ENCODE peak calls at places on chromosomes 7 and 10, in four cellular contexts. A is neuronal stem cell, K is IMR-90, C is mesenchymal stem cell. E is an unnamed sample.

GRCh38 chr7:142168746-142169145 is 57.2 kb downstream of the MGAM2 start:
- DNase-seq in K (no peak), C (no peak), A (no peak), E (peak; percentile 18)

GRCh38 chr7:44257618-44258422 is 57.0 kb downstream of the YKT6 start:
- DNase-seq in A (no peak), C (peak; percentile 95), K (peak; percentile 89), E (peak; percentile 32)

GRCh38 chr7:107147464-107148214 is 21.2 kb upstream of the HBP1 start:
- DNase-seq in K (peak; percentile 47), C (peak; percentile 60), A (no peak), E (peak; percentile 66)

GRCh38 chr7:1668932-1669485 is 1.1 kb upstream of the ELFN1 start:
- DNase-seq in A (peak; percentile 68), K (peak; percentile 20), C (peak; percentile 26), E (no peak)

GRCh38 chr7:151782598-151783448 is 94.1 kb downstream of the PRKAG2 start:
- DNase-seq in C (peak; percentile 74), A (peak; percentile 76), K (peak; percentile 34), E (peak; percentile 71)

GRCh38 chr10:116848032-116848911 is 1.0 kb upstream of the ENO4 start:
- DNase-seq in C (no peak), K (no peak), A (no peak), E (no peak)

GRCh38 chr7:41822259-41822658 is 119.4 kb upstream of the INHBA start:
- DNase-seq in A (no peak), C (no peak), K (no peak), E (no peak)

GRCh38 chr7:101527844-101528667 is 101.0 kb downstream of the MYL10 start:
- DNase-seq in K (peak; percentile 69), A (no peak), C (no peak), E (no peak)

GRCh38 chr7:150435390-150436073 is 14.9 kb upstream of the GIMAP8 start:
- DNase-seq in K (no peak), A (no peak), C (no peak), E (no peak)

GRCh38 chr7:80453699-80454340 is 58.0 kb downstream of the GNAT3 start:
- DNase-seq in A (peak; percentile 3), K (peak; percentile 56), C (peak; percentile 52), E (no peak)

GRCh38 chr7:21898265-21898930 is 47.3 kb downstream of the CDCA7L start:
- DNase-seq in K (no peak), C (no peak), A (no peak), E (peak; percentile 6)

GRCh38 chr10:79367421-79368189 is 20.3 kb downstream of the PPIF start:
- DNase-seq in A (no peak), K (peak; percentile 70), C (no peak), E (peak; percentile 75)

GRCh38 chr10:21173964-21174669 is 277.0 kb upstream of the NEBL start:
- DNase-seq in K (no peak), A (peak; percentile 51), C (peak; percentile 22), E (peak; percentile 79)

GRCh38 chr7:116188-116981 is 76.0 kb upstream of the FAM20C start:
- DNase-seq in C (no peak), K (no peak), A (no peak), E (no peak)

GRCh38 chr10:72170263-72170662 is 45.5 kb upstream of the ANAPC16 start:
- DNase-seq in C (no peak), A (no peak), K (no peak), E (no peak)

GRCh38 chr7:68246189-68246633 is 1249.6 kb downstream of the TYW1 start:
- DNase-seq in A (peak; percentile 0), K (no peak), C (no peak), E (peak; percentile 6)

GRCh38 chr7:22269057-22269456 is 87.9 kb downstream of the RAPGEF5 start:
- DNase-seq in K (no peak), C (no peak), A (no peak), E (no peak)

GRCh38 chr10:120607016-120607709 is 150.1 kb downstream of the PLPP4 start:
- DNase-seq in C (peak; percentile 78), K (peak; percentile 7), A (no peak), E (no peak)

GRCh38 chr10:104577861-104578480 is 63.1 kb upstream of the SORCS3 start:
- DNase-seq in K (peak; percentile 32), A (no peak), C (no peak), E (no peak)

GRCh38 chr7:108460964-108461363 is 4.7 kb upstream of the NRCAM start:
- DNase-seq in C (no peak), K (no peak), A (no peak), E (no peak)

GRCh38 chr10:46559231-46559671 is 2.8 kb upstream of the GPRIN2 start:
- DNase-seq in C (no peak), K (no peak), A (no peak), E (no peak)

GRCh38 chr7:141785711-141786552 is 4.1 kb upstream of the TAS2R5 start:
- DNase-seq in C (peak; percentile 64), A (peak; percentile 17), K (peak; percentile 55), E (peak; percentile 81)

GRCh38 chr7:2870471-2870941 is 26.4 kb upstream of the GNA12 start:
- DNase-seq in K (peak; percentile 61), C (peak; percentile 79), A (no peak), E (peak; percentile 14)

GRCh38 chr10:614772-615582 is 74.5 kb downstream of the DIP2C start:
- DNase-seq in K (peak; percentile 26), A (no peak), C (no peak), E (peak; percentile 98)

GRCh38 chr10:107434854-107435253 is 270.3 kb upstream of the SORCS1 start:
- DNase-seq in C (no peak), A (no peak), K (no peak), E (no peak)
- H3K14ac ChIP-seq in C (no peak overlapping the region), A (no peak overlapping the region), K (no peak overlapping the region), E (no peak overlapping the region)

GRCh38 chr7:99500637-99501009 is 542 bp upstream of the ZNF394 start:
- DNase-seq in K (no peak), C (no peak), A (no peak), E (no peak)

GRCh38 chr7:99499713-99500636 is at the start of gene ZNF394:
- DNase-seq in K (peak; percentile 93), C (peak; percentile 94), A (peak; percentile 91), E (peak; percentile 96)

GRCh38 chr7:99504603-99505323 is at the start of gene ZKSCAN5:
- DNase-seq in A (peak; percentile 98), C (peak; percentile 98), K (peak; percentile 96), E (peak; percentile 94)

GRCh38 chr7:99504281-99504602 is 220 bp upstream of the ZKSCAN5 start:
- DNase-seq in C (no peak), A (no peak), K (no peak), E (peak; percentile 99)

GRCh38 chr7:99505324-99505662 is 831 bp downstream of the ZKSCAN5 start:
- DNase-seq in A (no peak), C (no peak), K (no peak), E (peak; percentile 29)
- H2BK5ac ChIP-seq in A (peak overlapping the region; percentile 92), C (no peak overlapping the region), K (peak overlapping the region; percentile 26), E (peak overlapping the region; percentile 32)

DNA sequence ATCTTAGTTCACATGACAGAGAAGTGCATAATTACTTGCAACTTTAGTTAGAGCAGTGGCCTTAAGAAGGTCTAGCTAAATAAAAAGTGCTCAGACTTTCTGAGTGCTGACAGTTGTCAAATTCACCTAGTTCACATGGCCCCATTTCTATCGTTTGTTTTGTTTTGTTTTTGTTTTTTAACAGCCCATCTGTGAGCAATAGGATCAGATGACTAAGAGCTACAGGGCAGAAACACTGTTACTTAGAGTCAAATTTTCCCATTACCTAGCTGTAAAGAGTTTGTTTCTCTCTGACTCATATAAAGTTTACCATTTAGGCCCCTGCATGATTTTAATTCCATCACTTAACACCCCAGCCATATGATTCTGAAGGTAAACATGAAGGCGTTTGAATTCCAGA is 18.8 kb downstream of the CAV1 start:
- DNase-seq in A (no peak), K (peak; percentile 74), C (peak; percentile 87), E (no peak)
- H3K4me1 ChIP-seq in A (no peaks in the 10 kb centered on the region), K (peaks cover 41% of the 10 kb centered on the region), C (peaks cover 12% of the 10 kb centered on the region), E (no peaks in the 10 kb centered on the region)

GRCh38 chr10:54009672-54010071 is 791.4 kb downstream of the PCDH15 start:
- DNase-seq in K (no peak), A (no peak), C (no peak), E (no peak)

GRCh38 chr10:54010337-54010736 is 790.7 kb downstream of the PCDH15 start:
- DNase-seq in K (no peak), A (no peak), C (no peak), E (no peak)
- H3K14ac ChIP-seq in K (no peak overlapping the region), A (no peak overlapping the region), C (no peak overlapping the region), E (no peak overlapping the region)

GRCh38 chr10:83518779-83519178 is 620.5 kb upstream of the GHITM start:
- DNase-seq in K (no peak), A (no peak), C (no peak), E (no peak)
- H2BK5ac ChIP-seq in K (no peak overlapping the region), A (no peak overlapping the region), C (peak overlapping the region; percentile 75), E (no peak overlapping the region)

GRCh38 chr10:86782691-86783418 is 26.4 kb downstream of the BMPR1A start:
- DNase-seq in A (no peak), C (peak; percentile 68), K (no peak), E (no peak)

GRCh38 chr10:86786368-86786767 is 29.9 kb downstream of the BMPR1A start:
- DNase-seq in K (no peak), A (peak; percentile 30), C (peak; percentile 29), E (no peak)

GRCh38 chr10:86785021-86785420 is 28.6 kb downstream of the BMPR1A start:
- DNase-seq in K (no peak), A (no peak), C (peak; percentile 52), E (no peak)

GRCh38 chr10:86790394-86790793 is 34.0 kb downstream of the BMPR1A start:
- DNase-seq in A (no peak), K (no peak), C (no peak), E (no peak)

GRCh38 chr10:86785968-86786367 is 29.5 kb downstream of the BMPR1A start:
- DNase-seq in A (no peak), C (peak; percentile 26), K (no peak), E (no peak)
- H3K4me1 ChIP-seq in A (peaks cover 13% of the 10 kb centered on the region), C (peaks cover 7% of the 10 kb centered on the region), K (peaks cover 7% of the 10 kb centered on the region), E (peaks cover 8% of the 10 kb centered on the region)

DNA sequence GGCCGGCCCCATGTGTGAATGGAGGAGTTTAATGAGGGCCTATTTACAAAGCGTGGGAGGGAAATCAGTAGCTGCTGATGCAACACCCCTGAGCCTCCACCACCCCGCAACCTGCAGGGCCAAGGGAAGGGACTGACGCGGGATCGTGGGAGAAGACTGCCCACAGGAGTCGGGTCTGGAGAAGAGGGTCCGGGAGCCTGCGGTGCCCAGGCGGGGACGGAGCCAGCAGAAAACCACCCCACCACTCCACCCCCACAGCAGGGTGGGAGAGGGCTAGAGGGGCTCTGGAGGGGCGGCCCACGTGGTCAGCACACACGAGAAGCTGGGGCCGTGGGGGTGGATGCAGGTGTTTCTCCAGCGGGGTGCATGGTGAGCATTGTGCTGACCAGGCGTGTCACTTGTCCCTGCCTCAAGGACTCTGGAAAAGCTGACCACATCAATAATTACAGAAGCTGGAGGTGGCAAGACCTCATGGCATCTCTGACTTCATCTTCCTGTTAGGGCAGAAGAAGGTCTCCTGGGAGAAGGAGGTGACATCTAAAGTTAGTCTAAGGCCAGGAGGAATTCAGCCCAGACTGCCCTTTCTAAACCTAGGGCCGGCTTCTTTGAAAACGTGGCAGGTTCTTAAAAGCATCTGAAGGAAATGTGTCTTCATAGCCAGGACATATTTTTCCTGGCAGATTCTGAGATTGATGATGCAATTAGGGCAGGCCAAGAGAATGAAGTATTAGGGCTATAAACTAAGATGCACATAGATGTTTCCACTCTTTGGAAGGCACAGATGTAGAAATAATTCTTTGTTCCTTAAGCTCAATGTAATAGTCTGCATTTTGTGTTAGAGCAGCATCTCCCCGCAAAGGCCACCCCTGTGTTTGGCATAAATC is 150.8 kb downstream of the RGS10 start:
- DNase-seq in K (no peak), A (no peak), C (no peak), E (no peak)
- H3K14ac ChIP-seq in K (no peak overlapping the region), A (peak overlapping the region; percentile 31), C (no peak overlapping the region), E (no peak overlapping the region)